ENCODE peak calls at places on chromosomes 13 and 19, in four cellular contexts. W is A549, P is K562, R is H1. S is an unnamed sample.

GRCh38 chr13:83350569-83350968 is 531.7 kb downstream of the SLITRK1 start:
- DNase-seq in W (no peak), P (no peak), R (no peak), S (no peak)

GRCh38 chr19:32416749-32417469 is 11.3 kb downstream of the DPY19L3 start:
- DNase-seq in W (no peak), P (peak; percentile 18), R (no peak), S (no peak)

GRCh38 chr19:54388803-54389144 is 24.0 kb upstream of the LAIR1 start:
- DNase-seq in W (no peak), P (no peak), R (no peak), S (no peak)

GRCh38 chr19:7989071-7989575 is 16.3 kb downstream of the ELAVL1 start:
- DNase-seq in W (no peak), P (no peak), R (no peak), S (no peak)

GRCh38 chr19:12202250-12202649 is 39.4 kb downstream of the ZNF136 start:
- DNase-seq in W (no peak), P (peak; percentile 51), R (peak; percentile 51), S (peak; percentile 56)

GRCh38 chr13:31998131-31998530 is 33.4 kb upstream of the FRY start:
- DNase-seq in W (no peak), P (no peak), R (no peak), S (no peak)

GRCh38 chr19:13526552-13526951 is 20.3 kb upstream of the CACNA1A start:
- DNase-seq in W (no peak), P (peak; percentile 45), R (peak; percentile 83), S (no peak)

GRCh38 chr19:9931629-9932028 is 4.7 kb downstream of the OLFM2 start:
- DNase-seq in W (no peak), P (no peak), R (no peak), S (no peak)

GRCh38 chr13:100560498-100561215 is 27.9 kb downstream of the GGACT start:
- DNase-seq in W (no peak), P (no peak), R (no peak), S (no peak)

GRCh38 chr13:32125746-32126145 is 94.2 kb downstream of the FRY start:
- DNase-seq in W (no peak), P (no peak), R (no peak), S (no peak)

GRCh38 chr13:33279898-33280549 is 5.5 kb downstream of the STARD13 start:
- DNase-seq in W (peak; percentile 23), P (no peak), R (no peak), S (peak; percentile 47)

GRCh38 chr13:30809787-30810186 is 74.4 kb downstream of the ALOX5AP start:
- DNase-seq in W (no peak), P (no peak), R (no peak), S (no peak)

GRCh38 chr13:42660367-42660965 is 86.5 kb downstream of the TNFSF11 start:
- DNase-seq in W (no peak), P (no peak), R (no peak), S (no peak)

GRCh38 chr19:45250832-45251451 is at the start of gene MARK4:
- DNase-seq in W (peak; percentile 57), P (peak; percentile 74), R (peak; percentile 83), S (no peak)

GRCh38 chr13:30743319-30744055 is 8.1 kb downstream of the ALOX5AP start:
- DNase-seq in W (peak; percentile 80), P (no peak), R (no peak), S (peak; percentile 10)

GRCh38 chr19:35925501-35925900 is 10.7 kb upstream of the LRFN3 start:
- DNase-seq in W (no peak), P (no peak), R (no peak), S (no peak)

GRCh38 chr13:113855931-113856715 is 7.8 kb downstream of the GAS6 start:
- DNase-seq in W (no peak), P (no peak), R (peak; percentile 33), S (no peak)

GRCh38 chr19:6412111-6412999 is 12.3 kb downstream of the KHSRP start:
- DNase-seq in W (no peak), P (peak; percentile 65), R (peak; percentile 90), S (peak; percentile 49)

GRCh38 chr19:53455828-53456227 is 11.7 kb upstream of the ZNF813 start:
- DNase-seq in W (no peak), P (no peak), R (no peak), S (no peak)

GRCh38 chr13:59680429-59681024 is 483.2 kb downstream of the DIAPH3 start:
- DNase-seq in W (no peak), P (peak; percentile 4), R (no peak), S (no peak)

GRCh38 chr19:13037161-13037560 is 41.9 kb downstream of the NFIX start:
- DNase-seq in W (no peak), P (no peak), R (no peak), S (no peak)

GRCh38 chr19:27935669-27936068 is 1277.3 kb downstream of the UQCRFS1 start:
- DNase-seq in W (no peak), P (no peak), R (no peak), S (no peak)

GRCh38 chr13:94020426-94020825 is 459.1 kb downstream of the DCT start:
- DNase-seq in W (no peak), P (no peak), R (no peak), S (no peak)

GRCh38 chr13:110653851-110654250 is 38.5 kb downstream of the NAXD start:
- DNase-seq in W (no peak), P (no peak), R (peak; percentile 37), S (no peak)

GRCh38 chr13:30618186-30618937 is 642 bp downstream of the USPL1 start:
- DNase-seq in W (no peak), P (no peak), R (no peak), S (peak; percentile 4)

DNA sequence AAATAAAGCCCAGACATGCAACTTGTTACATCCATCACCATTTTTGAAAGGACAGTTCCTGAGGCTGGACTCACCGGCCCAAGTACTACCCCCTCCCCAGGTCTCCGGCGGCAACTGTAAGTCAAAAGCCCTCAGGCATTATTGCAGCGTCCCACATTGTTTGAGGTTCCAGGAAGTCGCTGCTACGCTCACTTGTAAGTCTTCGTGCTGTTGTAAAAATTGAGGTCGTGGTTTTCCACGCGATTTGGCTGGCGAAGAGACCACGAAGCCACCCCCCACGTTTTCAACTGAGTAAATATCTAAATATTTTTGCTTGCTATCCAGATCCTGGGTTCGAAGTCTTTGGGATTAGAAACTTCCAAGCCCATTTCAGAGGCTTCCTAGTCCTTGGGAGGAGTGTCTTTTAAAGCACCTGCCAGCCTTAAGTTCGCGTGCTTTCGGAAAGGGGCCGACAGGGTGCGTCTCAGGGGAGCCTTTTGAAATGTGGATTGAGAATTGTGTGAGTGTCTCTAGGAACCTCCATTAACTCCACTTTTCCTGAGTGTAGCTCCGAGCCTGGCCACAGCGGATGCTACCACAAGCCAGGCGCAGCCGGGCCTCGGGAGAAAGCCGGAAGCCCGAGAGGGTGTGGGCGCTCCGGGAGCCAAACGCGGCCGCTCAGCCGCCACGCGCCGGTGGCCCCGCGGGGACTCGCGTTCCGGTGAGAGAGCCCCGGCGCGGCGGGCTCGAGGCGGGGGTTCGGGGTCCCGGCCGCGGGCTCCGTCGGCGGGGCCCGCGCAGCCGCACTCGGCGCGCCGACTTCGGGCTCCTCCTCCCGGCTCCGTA is at the start of gene FNDC3A:
- DNase-seq in W (peak; percentile 44), P (peak; percentile 48), R (peak; percentile 84), S (peak; percentile 47)
- TF ChIP-seq PHF8 in W (peak; percentile 26), P (no peak), R (no peak), S (no peak)

GRCh38 chr19:17420267-17420924 is 549 bp downstream of the MVB12A start:
- DNase-seq in W (no peak), P (peak; percentile 32), R (peak; percentile 70), S (no peak)
- TF ChIP-seq PHF8 in W (peak; percentile 51), P (peak; percentile 8), R (no peak), S (no peak)

DNA sequence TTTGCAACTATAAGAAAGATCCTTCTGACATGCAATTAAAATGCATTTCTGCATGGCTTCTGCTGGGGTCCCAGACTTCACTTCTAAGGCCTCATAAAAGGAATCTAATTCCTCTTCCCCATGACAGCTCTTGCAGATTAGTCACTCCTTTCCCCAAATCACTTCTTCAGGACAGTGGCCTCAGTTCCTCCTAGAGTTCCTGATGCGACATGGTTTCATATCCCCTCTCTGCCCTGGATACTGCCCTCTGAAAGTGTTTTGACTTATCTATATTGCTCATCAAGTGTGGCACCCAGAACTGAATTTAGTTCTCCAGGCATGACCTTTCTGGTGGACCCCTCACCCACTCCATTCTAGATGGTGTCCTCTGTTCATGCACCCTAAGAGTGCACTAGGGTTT is 238.1 kb downstream of the FOXO1 start:
- DNase-seq in W (no peak), P (no peak), R (no peak), S (no peak)
- TF ChIP-seq PHF8 in W (no peak), P (no peak), R (no peak), S (no peak)

DNA sequence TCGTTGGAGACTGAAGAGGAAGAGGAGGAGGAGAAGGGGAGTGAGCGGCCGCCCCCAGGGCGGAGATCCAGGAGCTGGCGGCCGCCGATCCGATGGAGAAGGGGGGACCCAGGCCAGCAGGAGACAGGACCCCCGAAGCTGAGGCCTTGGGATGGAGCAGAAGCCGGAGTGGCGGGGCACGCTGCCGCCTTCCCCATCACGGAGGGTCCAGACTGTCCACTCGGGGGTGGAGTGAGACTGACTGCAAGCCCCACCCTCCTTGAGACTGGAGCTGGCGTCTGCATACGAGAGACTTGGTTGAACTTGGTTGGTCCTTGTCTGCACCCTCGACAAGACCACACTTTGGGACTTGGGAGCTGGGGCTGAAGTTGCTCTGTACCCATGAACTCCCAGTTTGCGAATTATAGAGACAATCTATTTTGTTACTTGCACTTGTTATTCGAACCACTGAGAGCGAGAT is 1.8 kb downstream of the GADD45B start:
- DNase-seq in W (no peak), P (no peak), R (no peak), S (no peak)
- TF ChIP-seq PHF8 in W (no peak), P (no peak), R (no peak), S (no peak)

S was measured in HepG2.